ENCODE peak calls at places on chromosomes 2 and 18, in four cellular contexts. One of them, this sample, is unnamed.

GRCh38 chr2:11163439-11164317 is 8.4 kb downstream of the SLC66A3 start:
- DNase-seq in colonic mucosa: no peak
- DNase-seq in cardiac muscle cell: no peak
- DNase-seq in CD8-positive, alpha-beta memory T cell: no peak
- DNase-seq in this sample: no peak

GRCh38 chr2:9333591-9334171 is 89.6 kb downstream of the ITGB1BP1 start:
- DNase-seq in CD8-positive, alpha-beta memory T cell: no peak
- DNase-seq in cardiac muscle cell: peak; percentile 77
- DNase-seq in colonic mucosa: peak; percentile 75
- DNase-seq in this sample: no peak

GRCh38 chr18:40124107-40124506 is 1830.9 kb upstream of the PIK3C3 start:
- DNase-seq in cardiac muscle cell: no peak
- DNase-seq in CD8-positive, alpha-beta memory T cell: no peak
- DNase-seq in colonic mucosa: no peak
- DNase-seq in this sample: no peak

GRCh38 chr2:232502901-232503791 is 15.5 kb upstream of the ECEL1 start:
- DNase-seq in cardiac muscle cell: peak; percentile 48
- DNase-seq in CD8-positive, alpha-beta memory T cell: no peak
- DNase-seq in colonic mucosa: no peak
- DNase-seq in this sample: peak; percentile 40

GRCh38 chr2:237074211-237074993 is 11.3 kb upstream of the COPS8 start:
- DNase-seq in CD8-positive, alpha-beta memory T cell: no peak
- DNase-seq in cardiac muscle cell: no peak
- DNase-seq in colonic mucosa: no peak
- DNase-seq in this sample: no peak

GRCh38 chr2:173119069-173119807 is 43.6 kb downstream of the MAP3K20 start:
- DNase-seq in CD8-positive, alpha-beta memory T cell: no peak
- DNase-seq in colonic mucosa: peak; percentile 20
- DNase-seq in cardiac muscle cell: no peak
- DNase-seq in this sample: no peak

GRCh38 chr2:226079677-226080076 is 680.2 kb downstream of the NYAP2 start:
- DNase-seq in CD8-positive, alpha-beta memory T cell: no peak
- DNase-seq in colonic mucosa: no peak
- DNase-seq in cardiac muscle cell: no peak
- DNase-seq in this sample: no peak

GRCh38 chr2:10918661-10919414 is 7.1 kb downstream of the KCNF1 start:
- DNase-seq in CD8-positive, alpha-beta memory T cell: no peak
- DNase-seq in colonic mucosa: peak; percentile 45
- DNase-seq in cardiac muscle cell: no peak
- DNase-seq in this sample: no peak

GRCh38 chr2:238257786-238258700 is 18.2 kb upstream of the HES6 start:
- DNase-seq in CD8-positive, alpha-beta memory T cell: no peak
- DNase-seq in cardiac muscle cell: no peak
- DNase-seq in colonic mucosa: no peak
- DNase-seq in this sample: no peak

GRCh38 chr2:119371111-119371510 is 4.3 kb downstream of the DBI start:
- DNase-seq in CD8-positive, alpha-beta memory T cell: no peak
- DNase-seq in cardiac muscle cell: no peak
- DNase-seq in colonic mucosa: no peak
- DNase-seq in this sample: no peak

GRCh38 chr18:48566588-48566987 is 27.8 kb downstream of the CTIF start:
- DNase-seq in CD8-positive, alpha-beta memory T cell: no peak
- DNase-seq in colonic mucosa: no peak
- DNase-seq in cardiac muscle cell: no peak
- DNase-seq in this sample: no peak

GRCh38 chr2:231800493-231801091 is 14.3 kb downstream of the COPS7B start:
- DNase-seq in cardiac muscle cell: peak; percentile 42
- DNase-seq in colonic mucosa: peak; percentile 55
- DNase-seq in CD8-positive, alpha-beta memory T cell: peak; percentile 5
- DNase-seq in this sample: peak; percentile 9

GRCh38 chr2:20099780-20100179 is 48.4 kb upstream of the LAPTM4A start:
- DNase-seq in CD8-positive, alpha-beta memory T cell: no peak
- DNase-seq in cardiac muscle cell: no peak
- DNase-seq in colonic mucosa: no peak
- DNase-seq in this sample: no peak

GRCh38 chr2:188199716-188200128 is 92.0 kb upstream of the GULP1 start:
- DNase-seq in colonic mucosa: no peak
- DNase-seq in cardiac muscle cell: no peak
- DNase-seq in CD8-positive, alpha-beta memory T cell: no peak
- DNase-seq in this sample: no peak

GRCh38 chr18:39037925-39038324 is 1472.3 kb upstream of the CELF4 start:
- DNase-seq in cardiac muscle cell: no peak
- DNase-seq in CD8-positive, alpha-beta memory T cell: no peak
- DNase-seq in colonic mucosa: no peak
- DNase-seq in this sample: no peak

GRCh38 chr2:184692137-184692734 is 93.9 kb downstream of the ZNF804A start:
- DNase-seq in colonic mucosa: no peak
- DNase-seq in CD8-positive, alpha-beta memory T cell: no peak
- DNase-seq in cardiac muscle cell: no peak
- DNase-seq in this sample: no peak

GRCh38 chr2:121356058-121356640 is 71.1 kb upstream of the TFCP2L1 start:
- DNase-seq in colonic mucosa: peak; percentile 76
- DNase-seq in CD8-positive, alpha-beta memory T cell: no peak
- DNase-seq in cardiac muscle cell: peak; percentile 80
- DNase-seq in this sample: no peak

GRCh38 chr2:236177967-236178909 is 10.1 kb upstream of the GBX2 start:
- DNase-seq in CD8-positive, alpha-beta memory T cell: no peak
- DNase-seq in colonic mucosa: peak; percentile 79
- DNase-seq in cardiac muscle cell: peak; percentile 79
- DNase-seq in this sample: no peak

GRCh38 chr2:201090574-201090973 is 18.8 kb downstream of the NDUFB3 start:
- DNase-seq in cardiac muscle cell: no peak
- DNase-seq in CD8-positive, alpha-beta memory T cell: no peak
- DNase-seq in colonic mucosa: no peak
- DNase-seq in this sample: no peak

GRCh38 chr2:174012347-174013309 is 47.5 kb upstream of the SP3 start:
- DNase-seq in CD8-positive, alpha-beta memory T cell: peak; percentile 39
- DNase-seq in cardiac muscle cell: no peak
- DNase-seq in colonic mucosa: peak; percentile 57
- DNase-seq in this sample: peak; percentile 15

GRCh38 chr2:218281449-218281848 is 10.9 kb downstream of the TMBIM1 start:
- DNase-seq in colonic mucosa: no peak
- DNase-seq in CD8-positive, alpha-beta memory T cell: no peak
- DNase-seq in cardiac muscle cell: no peak
- DNase-seq in this sample: no peak
- H3K27ac ChIP-seq in colonic mucosa: peak overlapping the region; percentile 18
- H3K27ac ChIP-seq in CD8-positive, alpha-beta memory T cell: no peak overlapping the region
- H3K27ac ChIP-seq in cardiac muscle cell: no peak overlapping the region
- H3K27ac ChIP-seq in this sample: peak overlapping the region; percentile 33

DNA sequence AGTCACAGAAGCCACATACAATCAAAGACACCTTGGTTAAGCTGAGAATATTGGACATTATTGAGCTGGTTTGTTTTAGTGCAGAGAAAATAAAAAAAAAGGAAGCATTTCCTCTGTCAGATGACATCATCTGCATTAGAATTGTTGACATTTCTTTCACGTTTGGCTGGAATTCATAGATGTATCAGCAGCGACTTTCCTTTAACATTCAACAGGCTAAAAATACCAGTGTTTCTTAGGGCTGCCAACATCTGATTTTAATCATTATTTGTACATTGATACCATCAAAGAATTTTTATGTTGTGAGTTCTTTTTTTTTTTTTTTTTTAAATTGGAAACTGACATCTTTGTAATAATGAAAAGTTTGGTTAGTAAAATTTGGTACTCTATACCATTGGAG is 33.5 kb downstream of the GTF2A1L start:
- DNase-seq in CD8-positive, alpha-beta memory T cell: no peak
- DNase-seq in colonic mucosa: no peak
- DNase-seq in cardiac muscle cell: no peak
- DNase-seq in this sample: no peak
- H3K27ac ChIP-seq in CD8-positive, alpha-beta memory T cell: no peak overlapping the region
- H3K27ac ChIP-seq in colonic mucosa: no peak overlapping the region
- H3K27ac ChIP-seq in cardiac muscle cell: no peak overlapping the region
- H3K27ac ChIP-seq in this sample: no peak overlapping the region

DNA sequence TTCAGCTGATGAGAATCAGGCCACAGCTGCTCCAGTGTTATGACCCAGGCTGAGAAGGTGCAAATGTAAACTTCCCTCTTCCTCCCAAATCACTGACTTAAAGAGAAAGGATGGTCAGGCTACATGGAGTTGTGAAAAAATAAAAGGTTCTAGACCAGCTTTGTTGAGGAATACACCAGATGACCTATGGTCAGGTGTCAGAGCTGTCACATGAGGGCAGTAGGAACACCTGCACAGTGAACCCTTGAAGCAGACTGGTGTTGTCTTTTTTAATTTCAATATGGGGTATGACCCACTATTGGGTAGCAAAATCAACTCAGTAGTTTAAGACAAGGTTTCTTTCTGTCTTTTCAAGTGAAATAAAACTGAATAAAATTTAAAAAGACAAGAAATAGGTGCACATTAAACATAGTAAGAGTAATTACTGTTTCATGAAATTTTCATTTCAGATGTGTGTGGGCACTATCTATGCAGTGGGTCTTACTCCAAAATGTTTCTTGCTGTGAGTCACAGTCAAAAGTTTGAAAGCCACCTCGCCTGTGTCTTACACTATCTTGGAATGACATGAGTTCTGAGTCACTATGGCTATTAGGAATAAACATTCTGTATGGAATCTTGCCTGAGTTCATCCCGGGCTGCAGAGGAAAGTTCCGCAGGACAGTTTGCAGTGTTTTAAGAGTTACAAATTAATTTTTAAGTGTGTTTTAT is 83.6 kb downstream of the ACVR1 start:
- DNase-seq in CD8-positive, alpha-beta memory T cell: no peak
- DNase-seq in cardiac muscle cell: no peak
- DNase-seq in colonic mucosa: no peak
- DNase-seq in this sample: no peak
- H3K27ac ChIP-seq in CD8-positive, alpha-beta memory T cell: no peak overlapping the region
- H3K27ac ChIP-seq in cardiac muscle cell: no peak overlapping the region
- H3K27ac ChIP-seq in colonic mucosa: no peak overlapping the region
- H3K27ac ChIP-seq in this sample: no peak overlapping the region

GRCh38 chr18:9933865-9934264 is 20.0 kb downstream of the VAPA start:
- DNase-seq in colonic mucosa: no peak
- DNase-seq in CD8-positive, alpha-beta memory T cell: no peak
- DNase-seq in cardiac muscle cell: no peak
- DNase-seq in this sample: no peak
- H3K27ac ChIP-seq in colonic mucosa: no peak overlapping the region
- H3K27ac ChIP-seq in CD8-positive, alpha-beta memory T cell: no peak overlapping the region
- H3K27ac ChIP-seq in cardiac muscle cell: no peak overlapping the region
- H3K27ac ChIP-seq in this sample: no peak overlapping the region

DNA sequence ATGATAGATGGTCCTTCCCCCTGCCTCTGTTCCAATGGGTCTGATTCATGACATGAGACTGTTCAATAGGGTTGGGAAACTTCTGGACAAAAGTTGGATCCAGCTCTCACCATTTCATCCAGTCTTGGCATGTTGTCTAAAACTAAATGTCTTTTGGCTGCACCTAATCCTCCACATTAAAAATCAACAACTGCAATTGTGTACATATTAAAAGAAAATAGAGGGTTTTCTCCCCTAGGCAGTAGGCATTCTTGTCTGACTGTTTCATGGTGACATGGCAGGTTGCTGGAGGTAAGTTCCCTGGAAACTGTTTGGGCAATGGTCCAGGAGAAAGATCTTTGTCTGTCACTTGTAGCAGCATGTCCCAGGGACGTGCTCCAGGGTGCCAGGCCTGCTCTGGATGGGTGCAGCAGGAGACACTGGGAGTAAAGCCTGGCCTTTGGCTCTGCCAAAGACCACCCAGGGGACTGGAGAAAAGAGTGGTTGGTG is 135.8 kb downstream of the TCF4 start:
- DNase-seq in cardiac muscle cell: no peak
- DNase-seq in CD8-positive, alpha-beta memory T cell: no peak
- DNase-seq in colonic mucosa: no peak
- DNase-seq in this sample: no peak
- H3K27ac ChIP-seq in cardiac muscle cell: no peak overlapping the region
- H3K27ac ChIP-seq in CD8-positive, alpha-beta memory T cell: no peak overlapping the region
- H3K27ac ChIP-seq in colonic mucosa: no peak overlapping the region
- H3K27ac ChIP-seq in this sample: no peak overlapping the region

GRCh38 chr2:176134045-176134444 is 4.5 kb downstream of the HOXD8 start:
- DNase-seq in CD8-positive, alpha-beta memory T cell: no peak
- DNase-seq in colonic mucosa: no peak
- DNase-seq in cardiac muscle cell: no peak
- DNase-seq in this sample: no peak
- H3K27ac ChIP-seq in CD8-positive, alpha-beta memory T cell: no peak overlapping the region
- H3K27ac ChIP-seq in colonic mucosa: no peak overlapping the region
- H3K27ac ChIP-seq in cardiac muscle cell: no peak overlapping the region
- H3K27ac ChIP-seq in this sample: no peak overlapping the region

DNA sequence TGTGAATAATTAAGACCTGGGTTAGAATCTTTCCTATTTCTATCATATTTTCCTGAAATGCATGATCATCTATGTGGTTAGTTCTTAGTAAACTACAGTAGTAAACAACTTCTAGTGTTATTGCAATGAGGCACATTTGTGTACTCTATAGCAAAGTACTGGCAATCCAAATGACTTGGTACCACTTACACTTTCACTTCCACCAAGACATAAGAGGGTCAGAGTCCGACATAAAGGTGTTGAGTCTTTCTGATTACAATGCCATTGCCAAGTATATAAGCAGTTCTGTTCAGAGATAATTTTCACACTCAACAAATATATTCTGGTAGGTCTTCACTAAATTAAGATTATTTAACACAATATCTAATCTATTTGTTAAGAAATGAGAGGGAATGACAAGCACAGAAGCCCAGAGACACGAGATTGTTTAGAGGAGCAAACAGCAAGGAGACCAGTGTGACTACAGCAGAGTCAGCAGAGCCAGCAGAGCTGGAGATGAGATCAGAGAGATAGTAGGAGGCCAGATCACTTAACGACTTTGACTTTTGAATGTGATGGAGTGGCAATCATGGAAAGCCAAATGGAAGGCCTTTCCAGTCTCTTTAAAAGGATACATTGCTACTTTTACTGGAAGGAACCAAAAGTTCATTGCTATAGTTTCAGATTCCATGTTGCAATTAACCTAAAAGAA is 27.5 kb downstream of the SOS1 start:
- DNase-seq in cardiac muscle cell: no peak
- DNase-seq in CD8-positive, alpha-beta memory T cell: no peak
- DNase-seq in colonic mucosa: no peak
- DNase-seq in this sample: no peak
- H3K27ac ChIP-seq in cardiac muscle cell: no peak overlapping the region
- H3K27ac ChIP-seq in CD8-positive, alpha-beta memory T cell: no peak overlapping the region
- H3K27ac ChIP-seq in colonic mucosa: peak overlapping the region; percentile 39
- H3K27ac ChIP-seq in this sample: no peak overlapping the region

DNA sequence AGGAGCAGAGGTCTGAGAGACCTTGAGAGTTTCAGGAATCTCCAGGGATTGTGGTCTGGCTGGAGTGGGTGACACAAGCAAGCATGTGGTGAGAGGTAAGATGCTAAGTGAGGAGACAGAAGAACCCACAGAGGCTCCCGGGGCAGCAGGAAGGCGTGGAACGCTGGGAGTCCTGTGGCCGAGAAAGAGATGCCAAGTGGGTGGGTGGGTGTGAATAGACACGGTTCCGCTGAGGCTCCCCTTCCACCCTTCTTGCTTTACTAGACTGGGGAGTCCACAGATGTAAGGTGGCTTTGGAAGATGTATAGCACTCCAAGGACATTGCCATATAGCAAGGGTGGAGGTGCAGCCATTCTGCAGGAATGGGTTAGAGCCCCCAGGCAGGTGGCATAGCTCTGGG is 4.2 kb downstream of the TEX51 start:
- DNase-seq in colonic mucosa: no peak
- DNase-seq in CD8-positive, alpha-beta memory T cell: no peak
- DNase-seq in cardiac muscle cell: no peak
- DNase-seq in this sample: no peak
- H3K27ac ChIP-seq in colonic mucosa: no peak overlapping the region
- H3K27ac ChIP-seq in CD8-positive, alpha-beta memory T cell: no peak overlapping the region
- H3K27ac ChIP-seq in cardiac muscle cell: no peak overlapping the region
- H3K27ac ChIP-seq in this sample: no peak overlapping the region

DNA sequence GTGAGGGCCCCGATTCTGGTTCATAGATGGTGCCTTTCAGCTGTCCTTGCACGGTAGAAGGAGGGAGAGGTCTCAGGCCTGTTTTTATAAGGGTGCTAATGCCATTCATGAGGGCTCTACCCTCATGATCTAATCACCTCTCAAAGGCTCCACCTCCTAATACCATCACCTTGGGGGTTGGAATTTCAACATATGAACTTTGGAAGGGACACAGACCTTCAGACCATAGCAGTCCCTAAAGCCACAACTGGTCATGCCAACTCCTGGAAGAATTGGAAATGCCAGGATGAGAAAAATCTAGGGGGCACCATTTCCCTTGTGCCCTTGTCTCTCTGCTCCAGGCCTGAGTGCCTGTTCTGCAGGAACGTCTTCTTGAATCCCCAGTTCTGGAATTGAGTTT is 124.8 kb upstream of the DAPL1 start:
- DNase-seq in cardiac muscle cell: no peak
- DNase-seq in CD8-positive, alpha-beta memory T cell: no peak
- DNase-seq in colonic mucosa: no peak
- DNase-seq in this sample: no peak
- H3K27ac ChIP-seq in cardiac muscle cell: no peak overlapping the region
- H3K27ac ChIP-seq in CD8-positive, alpha-beta memory T cell: no peak overlapping the region
- H3K27ac ChIP-seq in colonic mucosa: no peak overlapping the region
- H3K27ac ChIP-seq in this sample: no peak overlapping the region

This sample was measured in effector memory CD4-positive, alpha-beta T cell.